ENCODE peak calls at places on chromosome 16, in five cellular contexts. F, P, O, R and D are unnamed samples.

GRCh38 chr16:1300664-1301476 is 8.6 kb upstream of the UBE2I start:
- DNase-seq in F (peak; percentile 63), P (peak; percentile 41), O (peak; percentile 22), R (peak; percentile 81), D (peak; percentile 72)

GRCh38 chr16:81478876-81479496 is 34.4 kb downstream of the CMIP start:
- DNase-seq in F (no peak), P (no peak), O (no peak), R (no peak), D (no peak)

GRCh38 chr16:47358816-47359215 is 102.0 kb downstream of the ITFG1 start:
- DNase-seq in F (peak; percentile 6), P (no peak), O (peak; percentile 37), R (no peak), D (no peak)

GRCh38 chr16:82136956-82137818 is 32.8 kb downstream of the MPHOSPH6 start:
- DNase-seq in F (no peak), P (no peak), O (no peak), R (no peak), D (no peak)

GRCh38 chr16:51508813-51509212 is 357.7 kb upstream of the SALL1 start:
- DNase-seq in F (no peak), P (no peak), O (peak; percentile 38), R (no peak), D (no peak)

GRCh38 chr16:67939507-67940435 is 3.1 kb upstream of the PSMB10 start:
- DNase-seq in F (no peak), P (no peak), O (no peak), R (no peak), D (peak; percentile 21)

GRCh38 chr16:31409433-31409832 is 16.3 kb downstream of the ITGAD start:
- DNase-seq in F (peak; percentile 46), P (no peak), O (peak; percentile 66), R (no peak), D (no peak)

GRCh38 chr16:85249830-85250455 is 137.7 kb upstream of the CIBAR2 start:
- DNase-seq in F (no peak), P (no peak), O (no peak), R (no peak), D (no peak)

GRCh38 chr16:30084816-30085159 is 6.9 kb downstream of the TBX6 start:
- DNase-seq in F (no peak), P (no peak), O (no peak), R (no peak), D (no peak)

GRCh38 chr16:89573826-89574680 is 1.5 kb upstream of the CPNE7 start:
- DNase-seq in F (no peak), P (no peak), O (no peak), R (no peak), D (no peak)

GRCh38 chr16:82609140-82609539 is 17.6 kb upstream of the CDH13 start:
- DNase-seq in F (no peak), P (no peak), O (no peak), R (no peak), D (no peak)

GRCh38 chr16:20879175-20880053 is 20.7 kb downstream of the DCUN1D3 start:
- DNase-seq in F (peak; percentile 24), P (no peak), O (peak; percentile 74), R (no peak), D (no peak)

GRCh38 chr16:28067604-28068382 is 4.3 kb upstream of the GSG1L start:
- DNase-seq in F (no peak), P (no peak), O (peak; percentile 74), R (no peak), D (no peak)

DNA sequence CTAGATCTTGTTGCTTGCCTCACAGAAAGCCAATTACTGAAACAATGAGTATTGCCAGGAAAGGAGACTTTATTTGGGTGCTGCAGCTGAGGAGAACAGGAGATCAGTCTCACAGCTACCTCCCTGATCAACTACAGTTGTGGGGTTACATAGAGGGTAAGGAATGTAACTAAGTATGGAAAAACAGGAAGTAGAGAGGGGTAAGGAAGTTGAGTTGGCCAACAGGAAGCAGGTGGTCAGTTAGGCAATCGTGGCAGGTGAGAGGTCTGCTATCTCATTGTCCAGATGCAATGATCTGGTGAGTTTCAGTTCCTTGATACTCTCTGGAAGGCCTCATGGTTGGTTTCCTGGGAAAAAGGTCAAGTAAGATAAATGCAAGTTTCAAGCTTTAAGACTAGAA is 333.1 kb upstream of the GOT2 start:
- DNase-seq in F (no peak), P (no peak), O (peak; percentile 13), R (no peak), D (no peak)
- H3K4me1 ChIP-seq in F (no peaks in the 10 kb centered on the region), P (no peaks in the 10 kb centered on the region), O (no peaks in the 10 kb centered on the region), R (no peaks in the 10 kb centered on the region), D (no peaks in the 10 kb centered on the region)

GRCh38 chr16:4293181-4293716 is 20.4 kb upstream of the TFAP4 start:
- DNase-seq in F (no peak), P (no peak), O (no peak), R (no peak), D (no peak)

GRCh38 chr16:4293822-4294457 is 21.1 kb upstream of the TFAP4 start:
- DNase-seq in F (peak; percentile 70), P (no peak), O (peak; percentile 82), R (peak; percentile 9), D (no peak)

GRCh38 chr16:4291699-4292098 is 18.9 kb upstream of the TFAP4 start:
- DNase-seq in F (no peak), P (no peak), O (no peak), R (no peak), D (no peak)

GRCh38 chr16:4288148-4288921 is 15.5 kb upstream of the TFAP4 start:
- DNase-seq in F (peak; percentile 74), P (peak; percentile 64), O (peak; percentile 82), R (peak; percentile 88), D (peak; percentile 77)

GRCh38 chr16:4290236-4290830 is 17.5 kb upstream of the TFAP4 start:
- DNase-seq in F (peak; percentile 95), P (no peak), O (peak; percentile 66), R (no peak), D (no peak)
- H3K27ac ChIP-seq in F (peak overlapping the region; percentile 61), P (no peak overlapping the region), O (no peak overlapping the region), R (no peak overlapping the region), D (no peak overlapping the region)

GRCh38 chr16:4652561-4652960 is 27.9 kb downstream of the MGRN1 start:
- DNase-seq in F (no peak), P (no peak), O (no peak), R (no peak), D (no peak)

GRCh38 chr16:4653981-4654380 is 29.4 kb downstream of the MGRN1 start:
- DNase-seq in F (peak; percentile 54), P (no peak), O (no peak), R (no peak), D (no peak)

GRCh38 chr16:4654387-4654901 is 29.8 kb downstream of the MGRN1 start:
- DNase-seq in F (no peak), P (no peak), O (no peak), R (no peak), D (no peak)

GRCh38 chr16:4649744-4650442 is 25.3 kb downstream of the MGRN1 start:
- DNase-seq in F (no peak), P (no peak), O (no peak), R (no peak), D (no peak)

DNA sequence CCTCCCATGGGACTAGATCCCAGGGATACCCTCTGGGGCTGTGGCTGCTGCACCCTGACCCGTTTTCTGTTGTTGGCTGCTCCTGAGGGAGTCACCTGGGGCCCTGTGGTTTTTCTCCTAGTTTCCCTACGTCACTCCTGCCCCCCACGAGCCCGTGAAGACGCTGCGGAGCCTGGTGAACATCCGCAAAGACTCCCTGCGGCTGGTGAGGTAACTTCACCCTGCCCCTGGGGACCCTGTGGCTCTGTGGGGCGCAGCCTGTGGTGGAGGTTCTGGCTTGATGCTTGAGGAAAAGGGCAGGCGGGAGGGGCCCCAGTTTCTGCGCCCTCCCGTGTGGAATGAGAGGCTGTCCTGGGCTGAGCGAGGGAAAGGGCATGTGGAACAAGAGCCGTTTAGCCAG is 27.2 kb downstream of the MGRN1 start:
- DNase-seq in F (no peak), P (no peak), O (no peak), R (no peak), D (no peak)
- H3K4me3 ChIP-seq in F (no peak overlapping the region), P (no peak overlapping the region), O (no peak overlapping the region), R (no peak overlapping the region), D (no peak overlapping the region)

GRCh38 chr16:87600246-87600645 is 2.1 kb upstream of the JPH3 start:
- DNase-seq in F (no peak), P (no peak), O (no peak), R (no peak), D (no peak)
- H3K4me1 ChIP-seq in F (peaks cover 8% of the 10 kb centered on the region), P (peaks cover 7% of the 10 kb centered on the region), O (no peaks in the 10 kb centered on the region), R (no peaks in the 10 kb centered on the region), D (no peaks in the 10 kb centered on the region)

GRCh38 chr16:64991011-64991410 is 130.9 kb downstream of the CDH11 start:
- DNase-seq in F (no peak), P (no peak), O (no peak), R (no peak), D (no peak)

GRCh38 chr16:64983983-64984382 is 137.9 kb downstream of the CDH11 start:
- DNase-seq in F (peak; percentile 40), P (no peak), O (peak; percentile 89), R (peak; percentile 33), D (no peak)

GRCh38 chr16:64993464-64993863 is 128.4 kb downstream of the CDH11 start:
- DNase-seq in F (no peak), P (no peak), O (no peak), R (no peak), D (no peak)

GRCh38 chr16:64990101-64990500 is 131.8 kb downstream of the CDH11 start:
- DNase-seq in F (no peak), P (no peak), O (no peak), R (no peak), D (no peak)

GRCh38 chr16:64989050-64989449 is 132.8 kb downstream of the CDH11 start:
- DNase-seq in F (no peak), P (no peak), O (no peak), R (no peak), D (no peak)
- H3K27ac ChIP-seq in F (no peak overlapping the region), P (no peak overlapping the region), O (no peak overlapping the region), R (no peak overlapping the region), D (no peak overlapping the region)

GRCh38 chr16:53045554-53046250 is 7.0 kb downstream of the CHD9NB start:
- DNase-seq in F (no peak), P (no peak), O (no peak), R (no peak), D (no peak)

GRCh38 chr16:53042235-53042645 is 10.5 kb downstream of the CHD9NB start:
- DNase-seq in F (no peak), P (no peak), O (no peak), R (no peak), D (no peak)

GRCh38 chr16:53041196-53041977 is 11.3 kb downstream of the CHD9NB start:
- DNase-seq in F (no peak), P (no peak), O (peak; percentile 5), R (no peak), D (no peak)

GRCh38 chr16:53043986-53044571 is 8.6 kb downstream of the CHD9NB start:
- DNase-seq in F (peak; percentile 18), P (no peak), O (no peak), R (no peak), D (no peak)

DNA sequence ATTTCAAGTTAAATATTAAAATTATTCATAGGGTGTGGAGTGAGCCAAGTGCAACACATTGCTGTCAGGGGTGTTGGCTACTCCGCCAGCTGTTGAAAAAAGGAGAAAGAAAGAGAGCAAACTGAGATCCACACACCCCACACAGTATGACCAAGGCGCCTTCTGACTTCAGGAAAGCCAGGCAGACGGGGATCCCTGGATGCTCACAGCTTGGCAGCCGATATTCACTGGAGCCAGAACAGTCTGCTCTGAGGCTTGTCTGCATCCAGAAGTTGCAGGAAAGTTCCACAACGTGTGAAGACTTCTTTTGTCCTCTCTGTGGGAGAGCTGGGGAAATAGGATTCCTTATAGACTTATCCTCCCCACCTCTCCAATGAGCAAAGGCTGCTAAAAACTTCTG is 9.2 kb downstream of the CHD9NB start:
- DNase-seq in F (no peak), P (no peak), O (no peak), R (no peak), D (no peak)
- H3K4me3 ChIP-seq in F (no peak overlapping the region), P (no peak overlapping the region), O (no peak overlapping the region), R (no peak overlapping the region), D (no peak overlapping the region)